ENCODE peak calls at places on chromosomes 6 and 20, in ten cellular contexts. V is WERI-Rb-1, G is cardiac fibroblast, S is GM20000, H is colonic mucosa, B is testis, O is brain microvascular endothelial cell, X is HFFc6, L is AG04449, W is psoas muscle. R is an unnamed sample.

GRCh38 chr6:79868098-79868722 is 79.1 kb downstream of the ELOVL4 start:
- DNase-seq in V (peak; percentile 54), G (peak; percentile 82), S (peak; percentile 56), H (peak; percentile 55), B (peak; percentile 63), O (peak; percentile 65), X (peak; percentile 62), L (no peak), W (no peak), R (no peak)

GRCh38 chr6:13462380-13463326 is 24.7 kb downstream of the GFOD1 start:
- DNase-seq in V (no peak), G (no peak), S (no peak), H (no peak), B (no peak), O (no peak), X (no peak), L (no peak), W (no peak), R (no peak)

GRCh38 chr20:1299522-1299921 is 29.4 kb downstream of the SDCBP2 start:
- DNase-seq in V (peak; percentile 64), G (no peak), S (no peak), H (peak; percentile 34), B (no peak), O (no peak), X (no peak), L (no peak), W (no peak), R (no peak)

GRCh38 chr6:83708970-83709747 is at the start of gene SNAP91:
- DNase-seq in V (peak; percentile 92), G (no peak), S (peak; percentile 32), H (no peak), B (peak; percentile 69), O (no peak), X (no peak), L (no peak), W (peak; percentile 23), R (no peak)

GRCh38 chr6:13272131-13273046 is 55.9 kb downstream of the TBC1D7 start:
- DNase-seq in V (no peak), G (no peak), S (peak; percentile 64), H (peak; percentile 41), B (peak; percentile 56), O (no peak), X (no peak), L (no peak), W (peak; percentile 35), R (peak; percentile 82)

GRCh38 chr6:137919837-137920304 is 52.8 kb downstream of the TNFAIP3 start:
- DNase-seq in V (no peak), G (no peak), S (no peak), H (no peak), B (no peak), O (no peak), X (no peak), L (no peak), W (no peak), R (no peak)

GRCh38 chr20:12414446-12415274 is 497.0 kb downstream of the BTBD3 start:
- DNase-seq in V (no peak), G (peak; percentile 7), S (no peak), H (no peak), B (no peak), O (no peak), X (no peak), L (no peak), W (no peak), R (no peak)

GRCh38 chr6:79438015-79438414 is 99.2 kb downstream of the LCA5 start:
- DNase-seq in V (no peak), G (peak; percentile 91), S (no peak), H (no peak), B (peak; percentile 18), O (peak; percentile 66), X (no peak), L (no peak), W (no peak), R (no peak)

GRCh38 chr6:113449051-113449450 is 408.1 kb upstream of the MARCKS start:
- DNase-seq in V (no peak), G (peak; percentile 84), S (no peak), H (no peak), B (no peak), O (peak; percentile 63), X (no peak), L (no peak), W (no peak), R (no peak)

GRCh38 chr6:79453558-79454042 is 83.6 kb downstream of the LCA5 start:
- DNase-seq in V (no peak), G (peak; percentile 81), S (no peak), H (no peak), B (no peak), O (peak; percentile 40), X (no peak), L (no peak), W (no peak), R (no peak)

DNA sequence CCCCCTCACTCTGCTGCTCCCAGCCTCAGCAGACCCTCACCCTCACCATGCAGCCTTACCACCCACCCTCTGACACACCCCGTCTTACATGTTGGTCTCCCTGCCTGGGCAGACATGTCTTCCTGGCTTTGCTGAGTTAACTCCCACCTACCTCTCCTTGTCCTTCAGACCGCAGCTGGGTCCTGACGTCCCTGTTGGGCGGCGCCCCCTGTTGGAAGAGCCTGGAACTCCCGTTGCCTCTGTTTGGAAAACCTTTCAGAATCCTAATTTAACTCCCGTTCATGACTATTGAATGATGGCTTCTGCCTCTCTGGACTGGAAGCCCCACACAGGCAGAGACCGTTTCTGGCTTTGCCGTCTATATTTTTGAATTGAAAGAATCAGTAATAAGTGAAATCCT is 245.1 kb downstream of the MYLK4 start:
- DNase-seq in V (peak; percentile 48), G (peak; percentile 9), S (no peak), H (peak; percentile 24), B (peak; percentile 50), O (no peak), X (no peak), L (no peak), W (no peak), R (no peak)
- TF ChIP-seq CTCF in V (peak; percentile 72), G (peak; percentile 51), S (no peak), H (no peak), B (peak; percentile 40), O (peak; percentile 65), X (peak; percentile 59), L (no peak), W (no peak), R (no peak)

DNA sequence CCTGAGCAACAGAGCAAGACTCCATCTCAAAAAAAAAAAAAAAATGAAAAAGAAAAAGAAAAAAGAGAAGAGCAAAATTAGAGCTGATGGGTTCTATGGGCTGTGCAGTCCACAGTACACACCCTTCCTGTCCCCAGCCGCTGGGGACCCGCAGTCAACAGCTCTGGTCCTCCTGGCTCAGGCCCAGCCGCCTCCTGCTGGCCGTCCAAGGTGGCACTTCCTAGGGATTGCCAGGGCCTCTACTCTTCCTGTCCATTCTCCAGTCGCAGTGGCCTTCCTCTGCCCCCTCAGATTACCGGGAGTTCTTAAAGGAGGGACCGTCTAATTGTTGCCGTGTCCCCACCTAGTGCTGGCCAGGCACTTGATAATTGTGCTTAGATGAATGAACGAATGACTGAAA is 41.7 kb downstream of the TMEM242 start:
- DNase-seq in V (peak; percentile 52), G (no peak), S (no peak), H (no peak), B (no peak), O (peak; percentile 7), X (no peak), L (no peak), W (no peak), R (peak; percentile 65)
- TF ChIP-seq CTCF in V (peak; percentile 75), G (peak; percentile 32), S (no peak), H (peak; percentile 25), B (no peak), O (no peak), X (peak; percentile 41), L (peak; percentile 32), W (no peak), R (peak; percentile 19)

GRCh38 chr6:27685278-27685677 is 212.4 kb upstream of the ZNF184 start:
- DNase-seq in V (no peak), G (no peak), S (no peak), H (no peak), B (no peak), O (no peak), X (no peak), L (no peak), W (no peak), R (no peak)

GRCh38 chr6:27688014-27688586 is 215.2 kb upstream of the ZNF184 start:
- DNase-seq in V (peak; percentile 88), G (peak; percentile 96), S (peak; percentile 61), H (peak; percentile 90), B (peak; percentile 87), O (peak; percentile 94), X (peak; percentile 95), L (peak; percentile 78), W (peak; percentile 49), R (peak; percentile 74)

GRCh38 chr6:27684264-27685211 is 211.6 kb upstream of the ZNF184 start:
- DNase-seq in V (no peak), G (peak; percentile 94), S (peak; percentile 43), H (peak; percentile 63), B (peak; percentile 70), O (peak; percentile 94), X (peak; percentile 96), L (peak; percentile 63), W (no peak), R (no peak)

DNA sequence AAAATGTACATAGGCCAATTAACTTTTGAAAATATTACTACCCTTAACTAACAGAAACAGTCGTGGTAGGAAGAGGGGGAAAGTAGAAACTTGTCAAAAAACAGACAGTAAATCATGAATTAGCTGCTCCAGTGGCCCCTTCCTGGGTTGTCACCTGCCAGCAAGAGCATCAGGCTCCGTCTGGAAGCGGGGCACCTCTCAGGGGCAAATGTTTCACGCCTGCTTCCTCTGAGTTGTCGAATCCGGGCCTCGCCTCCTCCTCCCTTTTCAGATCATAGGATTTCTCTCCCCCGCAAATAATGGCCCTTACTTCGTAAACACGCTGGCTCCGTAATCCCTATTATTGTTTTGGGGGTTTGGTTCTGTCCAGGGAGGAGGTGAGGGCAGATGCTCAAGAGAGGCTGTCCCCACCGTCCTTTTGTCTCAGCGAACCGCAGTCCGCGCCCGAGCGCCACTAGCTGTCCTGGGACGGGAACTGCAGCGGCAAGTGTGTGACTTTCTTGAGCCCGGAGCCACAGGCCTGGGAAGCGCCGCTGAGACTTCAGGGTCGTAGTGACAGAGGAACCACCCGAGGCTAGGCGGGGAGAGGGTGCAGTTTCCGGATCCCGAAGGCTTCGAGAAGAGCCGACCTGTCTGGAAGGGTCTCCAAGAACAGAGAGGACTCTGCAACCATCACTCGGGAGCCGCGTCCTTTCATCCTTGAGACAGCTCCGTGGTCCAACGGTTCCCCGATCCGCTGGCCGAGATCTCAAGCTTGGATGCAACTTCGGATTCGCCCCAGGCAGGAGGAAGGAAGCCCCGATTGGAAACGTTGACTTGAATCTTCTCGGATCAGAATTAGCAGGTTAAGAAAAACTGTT is 214.5 kb upstream of the ZNF184 start:
- DNase-seq in V (peak; percentile 96), G (peak; percentile 84), S (peak; percentile 73), H (peak; percentile 86), B (peak; percentile 89), O (peak; percentile 83), X (peak; percentile 85), L (no peak), W (peak; percentile 43), R (peak; percentile 74)
- TF ChIP-seq CTCF in V (peak; percentile 96), G (peak; percentile 81), S (peak; percentile 86), H (peak; percentile 60), B (peak; percentile 48), O (peak; percentile 85), X (peak; percentile 76), L (peak; percentile 84), W (no peak), R (peak; percentile 29)

DNA sequence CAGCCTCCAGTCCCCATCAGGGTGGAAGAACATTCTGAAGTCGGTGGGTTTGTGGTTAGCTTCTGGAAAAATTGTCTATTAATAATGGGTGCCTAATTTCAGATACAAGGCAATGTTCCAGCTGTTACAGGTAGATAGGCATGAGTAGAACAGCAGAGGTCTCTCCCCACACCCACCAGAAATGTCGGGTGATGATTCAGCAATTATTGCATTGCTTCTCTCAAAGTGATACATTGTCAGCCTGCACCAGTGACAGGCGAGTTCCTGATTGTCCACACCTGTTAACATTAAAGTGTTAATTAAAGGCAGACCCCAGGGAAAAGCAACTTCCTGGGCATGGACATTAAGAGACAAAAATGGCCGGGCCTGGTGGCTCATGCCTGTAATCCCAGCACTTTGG is 18.9 kb upstream of the CLVS2 start:
- DNase-seq in V (no peak), G (no peak), S (no peak), H (no peak), B (no peak), O (no peak), X (no peak), L (no peak), W (no peak), R (no peak)
- TF ChIP-seq CTCF in V (no peak), G (no peak), S (no peak), H (no peak), B (no peak), O (no peak), X (no peak), L (no peak), W (no peak), R (no peak)